ENCODE peak calls at places on chromosomes 16 and 17, in seven cellular contexts. J, H, B, T, A, Z and P are unnamed samples.

GRCh38 chr17:9367186-9367585 is 208.4 kb downstream of the STX8 start:
- DNase-seq in Z (no peak), J (no peak), H (no peak), B (no peak), A (no peak), T (no peak), P (no peak)

GRCh38 chr17:1590031-1590746 is 27.6 kb upstream of the PITPNA start:
- DNase-seq in T (no peak), Z (peak), B (peak), A (no peak), H (peak), J (no peak), P (peak)

GRCh38 chr17:21208352-21208751 is 5.6 kb downstream of the TMEM11 start:
- DNase-seq in A (no peak), T (no peak), J (no peak), Z (no peak), H (no peak), B (no peak), P (no peak)

GRCh38 chr16:680967-681745 is 946 bp downstream of the STUB1 start:
- DNase-seq in T (no peak), Z (peak), J (no peak), H (no peak), A (peak), B (peak), P (peak)

GRCh38 chr17:39018267-39019134 is 51.3 kb upstream of the FBXO47 start:
- DNase-seq in J (no peak), H (peak), A (no peak), T (no peak), Z (peak), B (no peak), P (no peak)

GRCh38 chr17:67526700-67527099 is 149.6 kb downstream of the PITPNC1 start:
- DNase-seq in H (no peak), Z (no peak), A (no peak), J (no peak), B (no peak), T (peak), P (no peak)

GRCh38 chr16:57476546-57477410 is 9.5 kb downstream of the DOK4 start:
- DNase-seq in T (peak), J (no peak), H (no peak), Z (no peak), A (peak), B (no peak), P (no peak)

GRCh38 chr16:57764341-57765159 is 29.0 kb downstream of the KATNB1 start:
- DNase-seq in T (peak), Z (peak), J (no peak), B (peak), A (peak), H (peak), P (peak)

GRCh38 chr17:12979826-12980500 is 37.9 kb downstream of the ELAC2 start:
- DNase-seq in H (no peak), Z (no peak), B (no peak), A (no peak), J (no peak), T (no peak), P (peak)

GRCh38 chr17:63972796-63973195 is at the start of gene SCN4A:
- DNase-seq in Z (no peak), B (no peak), J (no peak), A (no peak), T (no peak), H (no peak), P (no peak)

GRCh38 chr17:19727466-19728113 is 11.2 kb upstream of the SLC47A2 start:
- DNase-seq in Z (peak), H (no peak), B (no peak), T (no peak), A (no peak), J (no peak), P (peak)

GRCh38 chr17:73027130-73027741 is 65.3 kb downstream of the SLC39A11 start:
- DNase-seq in H (no peak), J (no peak), B (no peak), Z (peak), T (no peak), A (no peak), P (peak)

GRCh38 chr16:62445909-62446308 is 409.7 kb upstream of the CDH8 start:
- DNase-seq in A (no peak), T (no peak), B (no peak), H (no peak), J (no peak), Z (no peak), P (no peak)

GRCh38 chr16:20704281-20704680 is 6.8 kb upstream of the ACSM1 start:
- DNase-seq in Z (no peak), B (no peak), J (no peak), H (no peak), A (no peak), T (no peak), P (no peak)

GRCh38 chr16:35102780-35103403 is 1643.5 kb downstream of the TP53TG3F start:
- DNase-seq in Z (no peak), H (peak), A (no peak), B (no peak), J (no peak), T (no peak), P (no peak)

GRCh38 chr16:7506363-7506762 is 173.7 kb downstream of the RBFOX1 start:
- DNase-seq in T (no peak), A (no peak), Z (no peak), H (no peak), B (no peak), J (no peak), P (no peak)

GRCh38 chr16:8634991-8635736 is 13.7 kb downstream of the METTL22 start:
- DNase-seq in A (peak), B (no peak), Z (peak), J (peak), T (peak), H (peak), P (peak)

GRCh38 chr16:85151603-85152413 is 39.5 kb upstream of the CIBAR2 start:
- DNase-seq in J (no peak), A (no peak), T (no peak), H (peak), Z (peak), B (no peak), P (peak)

GRCh38 chr17:57859601-57860413 is 10.0 kb upstream of the MRPS23 start:
- DNase-seq in A (no peak), T (no peak), Z (no peak), H (no peak), J (no peak), B (no peak), P (no peak)

GRCh38 chr16:3174618-3175148 is 13.3 kb upstream of the OR1F1 start:
- DNase-seq in A (no peak), J (no peak), T (no peak), H (no peak), B (no peak), Z (no peak), P (no peak)

GRCh38 chr16:15690296-15690695 is 40.3 kb downstream of the NDE1 start:
- DNase-seq in J (no peak), B (no peak), Z (no peak), T (no peak), A (no peak), H (no peak), P (peak)

GRCh38 chr17:8469964-8470363 is 34.3 kb downstream of the NDEL1 start:
- DNase-seq in Z (no peak), T (peak), J (no peak), B (no peak), A (no peak), H (no peak), P (no peak)

GRCh38 chr16:66569131-66569530 is 2.9 kb downstream of the CMTM1 start:
- DNase-seq in Z (peak), B (no peak), A (no peak), T (no peak), J (no peak), H (no peak), P (peak)

GRCh38 chr17:66726846-66727245 is 108.1 kb upstream of the CACNG5 start:
- DNase-seq in Z (no peak), J (no peak), T (no peak), H (no peak), A (no peak), B (no peak), P (no peak)

GRCh38 chr17:9141423-9141753 is 120.1 kb downstream of the NTN1 start:
- DNase-seq in B (no peak), A (no peak), T (no peak), Z (no peak), H (no peak), J (no peak), P (no peak)

GRCh38 chr16:47036201-47036600 is 62.7 kb upstream of the DNAJA2 start:
- DNase-seq in H (no peak), B (no peak), Z (no peak), J (no peak), T (no peak), A (no peak), P (no peak)

GRCh38 chr17:40854175-40854814 is 12.7 kb downstream of the KRT12 start:
- DNase-seq in B (peak), T (no peak), J (no peak), H (no peak), A (no peak), Z (peak), P (peak)

GRCh38 chr16:28182183-28182582 is 29.6 kb downstream of the XPO6 start:
- DNase-seq in B (peak), T (no peak), J (no peak), A (no peak), H (no peak), Z (peak), P (peak)

GRCh38 chr17:7438050-7438614 is 1.2 kb upstream of the FGF11 start:
- DNase-seq in T (peak), Z (peak), H (peak), A (peak), B (no peak), J (peak), P (no peak)

GRCh38 chr17:63331301-63331700 is 114.8 kb downstream of the CYB561 start:
- DNase-seq in B (no peak), H (no peak), T (no peak), J (no peak), Z (no peak), A (no peak), P (no peak)

GRCh38 chr16:88772871-88773811 is 11.9 kb downstream of the PIEZO1 start:
- DNase-seq in J (no peak), H (peak), A (no peak), B (peak), Z (peak), T (no peak), P (peak)

GRCh38 chr17:80786887-80787286 is 204.8 kb upstream of the CHMP6 start:
- DNase-seq in J (no peak), T (no peak), H (no peak), Z (no peak), A (no peak), B (no peak), P (no peak)
- H4K8ac ChIP-seq in J (no peak), T (no peak), H (no peak), Z (no peak), A (no peak), B (no peak), P (no peak)

DNA sequence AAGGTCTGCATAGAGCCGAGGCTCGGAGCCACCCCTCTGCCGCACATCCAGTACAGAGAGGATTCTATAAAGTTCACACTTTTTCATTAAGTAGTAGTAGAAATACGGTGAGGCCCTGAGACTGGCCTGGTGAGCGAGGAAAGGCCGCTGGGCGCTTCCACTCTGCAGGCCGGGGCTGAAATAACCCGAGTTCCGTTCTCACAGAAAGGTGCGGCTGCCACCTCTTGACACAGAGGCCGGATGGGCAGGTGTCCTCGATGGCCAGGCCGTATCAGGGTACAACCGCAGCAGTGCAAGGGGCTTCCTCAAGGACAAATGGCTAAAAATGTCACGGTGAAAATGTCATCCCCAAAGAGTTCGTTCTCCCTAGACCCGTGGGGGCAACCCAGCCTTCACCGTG is 770 bp upstream of the PCYT2 start:
- DNase-seq in B (no peak), J (no peak), A (no peak), T (no peak), Z (no peak), H (no peak), P (no peak)
- H4K8ac ChIP-seq in B (no peak), J (no peak), A (no peak), T (no peak), Z (no peak), H (no peak), P (no peak)

DNA sequence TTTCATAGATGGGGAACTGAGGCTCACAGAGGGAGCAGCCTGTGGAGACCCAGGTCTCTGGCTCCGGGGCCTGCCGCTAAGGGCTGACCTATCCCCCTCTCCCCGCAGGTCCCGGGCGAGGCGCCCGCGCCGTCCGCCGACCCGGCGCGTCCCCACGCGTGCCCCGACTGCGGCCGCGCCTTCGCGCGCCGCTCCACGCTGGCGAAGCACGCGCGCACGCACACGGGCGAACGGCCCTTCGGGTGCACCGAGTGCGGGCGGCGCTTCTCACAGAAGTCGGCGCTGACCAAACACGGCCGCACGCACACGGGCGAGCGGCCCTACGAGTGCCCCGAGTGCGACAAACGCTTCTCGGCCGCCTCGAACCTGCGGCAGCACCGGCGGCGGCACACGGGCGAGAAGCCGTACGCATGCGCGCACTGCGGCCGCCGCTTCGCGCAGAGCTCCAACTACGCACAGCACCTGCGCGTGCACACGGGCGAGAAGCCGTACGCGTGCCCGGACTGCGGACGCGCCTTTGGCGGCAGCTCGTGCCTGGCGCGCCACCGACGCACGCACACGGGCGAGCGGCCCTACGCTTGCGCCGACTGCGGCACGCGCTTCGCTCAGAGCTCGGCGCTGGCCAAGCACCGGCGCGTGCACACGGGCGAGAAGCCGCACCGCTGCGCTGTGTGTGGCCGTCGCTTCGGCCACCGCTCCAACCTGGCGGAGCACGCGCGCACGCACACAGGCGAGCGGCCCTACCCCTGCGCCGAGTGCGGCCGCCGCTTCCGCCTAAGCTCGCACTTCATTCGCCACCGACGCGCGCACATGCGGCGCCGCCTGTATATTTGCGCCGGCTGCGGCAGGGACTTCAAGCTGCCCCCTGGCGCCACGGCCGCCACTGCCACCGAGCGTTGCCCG is 10.3 kb downstream of the ZNF771 start:
- DNase-seq in B (peak), Z (peak), J (peak), A (peak), H (peak), T (peak), P (peak)
- H4K8ac ChIP-seq in B (peak), Z (peak), J (peak), A (peak), H (no peak), T (no peak), P (no peak)

GRCh38 chr17:11624968-11625367 is 26.7 kb downstream of the DNAH9 start:
- DNase-seq in J (no peak), H (no peak), Z (no peak), A (no peak), T (no peak), B (no peak), P (no peak)

GRCh38 chr17:11628831-11629230 is 30.6 kb downstream of the DNAH9 start:
- DNase-seq in T (no peak), H (no peak), B (no peak), J (no peak), Z (no peak), A (no peak), P (no peak)

GRCh38 chr17:11627301-11627700 is 29.0 kb downstream of the DNAH9 start:
- DNase-seq in Z (no peak), T (no peak), B (no peak), H (no peak), J (no peak), A (no peak), P (no peak)

GRCh38 chr17:11628374-11628773 is 30.1 kb downstream of the DNAH9 start:
- DNase-seq in B (no peak), H (no peak), J (no peak), A (no peak), T (peak), Z (no peak), P (no peak)

DNA sequence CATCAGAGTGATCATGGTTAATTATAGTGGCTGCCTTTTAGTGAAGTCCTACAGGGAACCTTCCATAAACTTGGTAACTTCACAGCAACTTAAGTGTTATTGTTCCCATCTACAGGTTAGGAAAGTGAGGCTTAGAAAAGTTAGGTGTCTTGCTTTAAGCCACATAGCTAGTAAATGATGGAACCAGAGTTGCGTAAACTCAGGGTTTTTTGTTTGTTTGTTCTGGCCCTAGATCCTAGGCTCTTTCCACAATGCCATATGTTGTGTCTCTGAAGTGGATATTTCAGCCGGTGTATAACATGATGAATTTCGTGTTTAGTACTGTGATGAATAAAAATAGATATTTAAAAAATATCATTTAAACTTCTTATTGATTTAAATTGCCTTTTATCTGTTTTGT is 27.6 kb downstream of the DNAH9 start:
- DNase-seq in Z (no peak), T (no peak), B (no peak), J (no peak), H (no peak), A (no peak), P (no peak)
- H4K8ac ChIP-seq in Z (no peak), T (no peak), B (no peak), J (no peak), H (no peak), A (no peak), P (no peak)

DNA sequence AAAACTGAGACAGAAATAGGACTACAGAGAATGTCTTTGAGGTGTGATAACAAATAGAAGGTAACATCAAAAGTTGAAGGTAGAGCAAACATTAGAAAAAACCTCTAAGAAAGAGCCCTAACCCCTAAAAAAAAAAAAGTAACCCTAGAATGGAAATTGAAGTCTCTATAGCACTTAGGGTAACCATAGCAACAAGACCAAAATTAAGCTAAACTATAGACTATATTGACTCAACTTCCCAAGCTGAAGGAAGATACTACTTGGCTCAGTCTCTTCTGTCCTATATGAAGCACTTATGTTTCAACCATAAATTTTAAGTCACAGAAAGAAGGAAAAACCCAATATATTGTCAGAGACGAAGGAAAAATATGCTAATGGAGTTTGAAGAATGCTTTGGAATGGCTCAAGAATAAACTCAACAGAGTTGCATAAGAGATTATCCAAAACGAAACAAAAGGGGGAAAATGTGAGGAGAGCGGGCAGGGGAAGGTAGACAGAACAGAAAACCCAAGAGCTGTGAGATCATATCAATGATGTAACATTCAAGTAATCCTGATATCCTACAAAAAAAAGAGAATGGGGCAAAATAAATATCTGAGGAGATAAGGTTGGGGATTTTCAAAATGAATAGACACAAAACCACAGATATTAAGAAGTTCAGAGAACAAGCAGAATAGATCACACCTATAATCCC is 88.4 kb downstream of the USP32 start:
- DNase-seq in J (no peak), Z (peak), A (no peak), H (no peak), T (no peak), B (no peak), P (no peak)
- H4K8ac ChIP-seq in J (no peak), Z (no peak), A (no peak), H (no peak), T (no peak), B (no peak), P (no peak)

GRCh38 chr16:48168089-48168488 is 12.3 kb upstream of the ABCC12 start:
- DNase-seq in Z (no peak), A (no peak), T (no peak), H (no peak), B (no peak), J (no peak), P (no peak)

GRCh38 chr16:48172682-48173081 is 16.9 kb upstream of the ABCC12 start:
- DNase-seq in Z (no peak), H (no peak), A (no peak), B (no peak), J (no peak), T (no peak), P (no peak)

GRCh38 chr16:48173877-48174276 is 18.1 kb upstream of the ABCC12 start:
- DNase-seq in T (no peak), B (no peak), Z (no peak), H (no peak), J (no peak), A (no peak), P (no peak)

GRCh38 chr16:48165961-48166578 is 10.3 kb upstream of the ABCC12 start:
- DNase-seq in A (no peak), Z (peak), J (no peak), H (peak), T (no peak), B (no peak), P (peak)

GRCh38 chr16:48169896-48170295 is 14.1 kb upstream of the ABCC12 start:
- DNase-seq in A (no peak), Z (no peak), J (no peak), H (no peak), T (no peak), B (no peak), P (no peak)
- H4K8ac ChIP-seq in A (no peak), Z (no peak), J (no peak), H (no peak), T (no peak), B (no peak), P (no peak)

DNA sequence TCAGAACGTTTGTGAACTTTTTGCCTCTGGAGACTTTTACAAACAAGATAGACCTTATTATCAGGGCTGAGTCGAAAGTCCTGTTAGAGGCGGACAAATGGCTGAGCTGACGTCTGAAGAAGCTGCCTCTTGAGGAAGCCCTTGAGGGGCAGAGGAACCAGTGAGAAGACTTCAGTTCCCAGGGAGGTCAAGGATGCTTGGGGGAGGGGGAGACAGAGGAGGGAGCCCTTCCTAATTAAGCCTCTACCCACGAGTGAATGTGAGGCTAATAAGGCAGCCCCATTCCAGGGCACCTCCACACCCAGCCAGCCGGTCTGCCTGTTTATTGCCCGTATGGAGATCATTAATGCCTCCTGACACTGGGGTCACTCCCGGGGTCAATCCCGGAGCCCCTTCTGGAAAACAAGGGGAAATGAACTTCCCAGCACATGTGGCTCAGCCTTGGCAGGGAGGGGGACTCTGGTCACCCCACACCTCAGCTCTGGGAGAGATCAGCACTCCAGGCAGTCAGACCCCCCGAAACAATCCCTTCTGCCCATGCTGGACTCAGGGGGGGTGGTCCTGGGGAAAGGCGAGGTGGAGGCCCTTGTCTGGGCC is 9.2 kb upstream of the TBX4 start:
- DNase-seq in J (no peak), A (peak), H (no peak), T (no peak), B (no peak), Z (no peak), P (no peak)
- H4K8ac ChIP-seq in J (no peak), A (no peak), H (no peak), T (no peak), B (no peak), Z (no peak), P (no peak)